ENCODE peak calls at places on chromosomes 1 and 21, in four cellular contexts. L is neuronal stem cell, J is H9, E is H1. X is an unnamed sample.

GRCh38 chr1:51093566-51093965 is 8.5 kb upstream of the C1orf185 start:
- DNase-seq in L (no peak), J (no peak), E (no peak), X (no peak)

GRCh38 chr1:17952506-17952905 is 155.1 kb upstream of the IGSF21 start:
- DNase-seq in L (no peak), J (no peak), E (no peak), X (no peak)

GRCh38 chr1:59360170-59360569 is 63.3 kb downstream of the FGGY start:
- DNase-seq in L (no peak), J (no peak), E (no peak), X (peak)

GRCh38 chr21:33199516-33200217 is 30.1 kb upstream of the IFNAR2 start:
- DNase-seq in L (peak), J (peak), E (no peak), X (peak)

GRCh38 chr21:21163904-21164303 is 165.7 kb downstream of the NCAM2 start:
- DNase-seq in L (peak), J (no peak), E (no peak), X (peak)

GRCh38 chr1:221478050-221478949 is 263.6 kb downstream of the DUSP10 start:
- DNase-seq in L (peak), J (peak), E (peak), X (peak)

GRCh38 chr21:18218331-18218730 is 26.3 kb upstream of the CHODL start:
- DNase-seq in L (no peak), J (no peak), E (no peak), X (no peak)

GRCh38 chr1:150150511-150151021 is 850 bp downstream of the PLEKHO1 start:
- DNase-seq in L (no peak), J (no peak), E (no peak), X (peak)

GRCh38 chr1:19799233-19799876 is 361 bp downstream of the TMCO4 start:
- DNase-seq in L (no peak), J (no peak), E (no peak), X (peak)

GRCh38 chr1:69221492-69221990 is 346.2 kb upstream of the LRRC7 start:
- DNase-seq in L (no peak), J (no peak), E (no peak), X (no peak)

GRCh38 chr21:34835526-34835925 is 166.7 kb downstream of the CLIC6 start:
- DNase-seq in L (no peak), J (peak), E (no peak), X (peak)

GRCh38 chr21:21187579-21187978 is 189.4 kb downstream of the NCAM2 start:
- DNase-seq in L (no peak), J (no peak), E (no peak), X (no peak)

GRCh38 chr21:39640754-39641153 is 28.0 kb downstream of the B3GALT5 start:
- DNase-seq in L (no peak), J (peak), E (no peak), X (no peak)

GRCh38 chr1:67642694-67643093 is 42.3 kb upstream of the GADD45A start:
- DNase-seq in L (peak), J (no peak), E (no peak), X (no peak)

GRCh38 chr1:205003358-205004145 is 39.5 kb upstream of the CNTN2 start:
- DNase-seq in L (no peak), J (peak), E (no peak), X (no peak)

GRCh38 chr21:35149698-35150097 is 100.6 kb upstream of the RUNX1 start:
- DNase-seq in L (no peak), J (no peak), E (no peak), X (peak)

GRCh38 chr1:171803461-171804022 is 22.1 kb downstream of the METTL13 start:
- DNase-seq in L (no peak), J (no peak), E (no peak), X (no peak)

GRCh38 chr1:5911871-5912271 is 80.4 kb downstream of the NPHP4 start:
- DNase-seq in L (no peak), J (peak), E (no peak), X (no peak)

GRCh38 chr1:66350001-66350547 is 183.9 kb upstream of the SGIP1 start:
- DNase-seq in L (no peak), J (no peak), E (no peak), X (no peak)

GRCh38 chr1:164707868-164708331 is 148.9 kb downstream of the PBX1 start:
- DNase-seq in L (no peak), J (no peak), E (no peak), X (peak)

GRCh38 chr1:117208580-117208979 is 2.1 kb downstream of the VTCN1 start:
- DNase-seq in L (no peak), J (no peak), E (no peak), X (no peak)

GRCh38 chr1:215776336-215776735 is 209.2 kb downstream of the KCTD3 start:
- DNase-seq in L (no peak), J (no peak), E (no peak), X (no peak)

GRCh38 chr1:244159646-244160045 is 108.6 kb downstream of the ZBTB18 start:
- DNase-seq in L (no peak), J (no peak), E (no peak), X (no peak)

GRCh38 chr1:226692067-226692792 is 46.9 kb downstream of the ITPKB start:
- DNase-seq in L (no peak), J (no peak), E (no peak), X (peak)

GRCh38 chr1:243568793-243569192 is 281.2 kb downstream of the AKT3 start:
- DNase-seq in L (no peak), J (no peak), E (no peak), X (peak)

GRCh38 chr1:38834221-38834782 is 25.3 kb downstream of the RRAGC start:
- DNase-seq in L (no peak), J (no peak), E (no peak), X (no peak)

GRCh38 chr1:24417681-24418080 is 2.1 kb downstream of the NIPAL3 start:
- DNase-seq in L (no peak), J (no peak), E (no peak), X (peak)

GRCh38 chr1:24414884-24415333 is 693 bp upstream of the NIPAL3 start:
- DNase-seq in L (no peak), J (no peak), E (no peak), X (peak)

GRCh38 chr1:24415910-24416665 is 486 bp downstream of the NIPAL3 start:
- DNase-seq in L (no peak), J (no peak), E (no peak), X (peak)

GRCh38 chr1:24415334-24415909 is at the start of gene NIPAL3:
- DNase-seq in L (peak), J (peak), E (peak), X (peak)

GRCh38 chr1:24416666-24417391 is 1.2 kb downstream of the NIPAL3 start:
- DNase-seq in L (no peak), J (no peak), E (no peak), X (peak)
- H2AK5ac ChIP-seq in L (no peak), J (no peak), E (no peak), X (no peak)

DNA sequence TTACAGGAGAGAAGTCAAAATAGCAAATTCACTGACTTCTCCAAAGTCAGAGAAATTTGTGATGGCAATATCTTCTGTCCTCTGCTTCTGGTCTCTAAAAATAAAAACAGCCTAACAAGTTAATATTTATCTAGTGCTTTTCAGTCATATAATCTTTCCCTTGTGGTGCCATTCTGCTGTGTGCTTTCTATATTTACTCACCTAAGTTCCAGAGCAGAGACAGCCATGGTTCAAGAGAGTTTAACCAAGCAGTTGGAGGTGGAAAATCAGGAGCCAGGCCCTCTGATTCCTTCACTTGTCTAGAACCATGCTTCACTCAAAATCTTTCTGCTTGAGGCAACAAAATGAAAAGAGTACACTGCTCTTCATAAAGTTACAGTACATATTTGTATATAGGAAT is 39.3 kb downstream of the BRINP2 start:
- DNase-seq in L (no peak), J (no peak), E (no peak), X (peak)
- H3K4ac ChIP-seq in L (no peak), J (no peak), E (no peak), X (no peak)

DNA sequence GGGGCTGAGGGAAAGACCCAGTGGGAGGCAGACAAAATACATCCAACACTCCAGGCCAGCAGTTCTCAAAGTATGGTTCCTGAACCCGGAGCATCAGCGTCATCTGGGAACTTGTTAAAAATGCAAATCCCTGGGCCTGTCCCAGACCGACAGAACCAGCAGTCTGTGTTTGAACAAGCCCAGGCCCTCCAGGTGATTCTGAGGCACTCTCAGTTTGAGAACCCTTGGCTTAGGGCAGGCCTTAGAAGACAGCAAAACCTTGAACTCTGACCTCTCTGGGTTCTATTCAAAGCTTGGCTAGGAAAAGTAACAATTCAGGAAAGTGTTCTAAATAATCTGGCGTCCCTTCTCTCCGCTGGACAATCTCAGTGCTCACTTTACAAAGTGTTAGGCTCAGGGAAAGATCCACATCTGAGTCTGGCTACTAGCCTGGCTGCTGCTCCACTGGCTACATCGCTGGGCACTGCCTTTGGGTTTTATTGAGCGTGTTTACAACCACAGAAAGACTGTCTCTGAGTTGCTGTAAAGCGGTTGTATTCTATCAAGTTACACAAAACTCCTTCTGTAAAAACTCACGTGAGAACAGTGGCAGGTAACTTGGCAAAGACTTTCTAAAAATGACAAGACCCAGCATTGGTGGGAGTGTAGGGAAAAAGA is 166.1 kb downstream of the HIVEP3 start:
- DNase-seq in L (no peak), J (no peak), E (no peak), X (no peak)
- H2BK12ac ChIP-seq in L (no peak), J (no peak), E (no peak), X (no peak)

DNA sequence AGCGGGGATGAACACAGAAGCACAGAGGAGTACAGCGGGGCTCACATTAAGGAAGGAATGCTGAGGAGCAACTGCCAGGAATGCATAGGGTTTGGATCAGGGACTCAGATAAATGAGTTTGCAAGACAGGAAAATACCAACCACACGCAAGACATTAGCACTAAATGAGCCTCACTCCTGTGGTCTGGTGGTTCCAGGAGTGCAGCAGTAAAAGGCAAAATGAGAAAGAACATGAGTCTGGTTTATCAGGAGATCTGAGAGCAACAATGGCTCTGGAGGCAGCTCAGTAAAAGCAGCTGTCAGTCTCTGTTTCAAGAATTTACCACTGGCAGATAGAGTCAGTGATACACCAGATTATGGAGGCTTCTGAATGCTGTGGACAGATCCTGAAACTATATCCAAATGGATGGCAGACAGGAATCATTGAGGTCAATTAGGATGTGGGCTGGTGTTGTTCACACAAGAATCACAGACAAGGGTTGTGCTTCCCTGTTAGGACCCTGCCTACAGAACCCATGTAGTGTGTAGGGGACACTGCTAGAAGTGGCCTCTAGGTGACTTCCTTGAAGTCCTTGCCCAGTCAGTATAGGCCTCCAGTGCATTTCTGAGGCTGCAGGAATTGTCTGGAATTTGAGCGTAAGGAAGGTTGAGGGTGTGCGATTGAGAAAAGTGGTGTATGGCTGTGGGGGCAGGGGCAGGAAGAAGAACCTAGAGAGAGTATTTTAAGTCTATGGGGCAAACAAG is 50.3 kb downstream of the CASQ2 start:
- DNase-seq in L (no peak), J (no peak), E (no peak), X (no peak)
- H2AK5ac ChIP-seq in L (no peak), J (no peak), E (no peak), X (no peak)

DNA sequence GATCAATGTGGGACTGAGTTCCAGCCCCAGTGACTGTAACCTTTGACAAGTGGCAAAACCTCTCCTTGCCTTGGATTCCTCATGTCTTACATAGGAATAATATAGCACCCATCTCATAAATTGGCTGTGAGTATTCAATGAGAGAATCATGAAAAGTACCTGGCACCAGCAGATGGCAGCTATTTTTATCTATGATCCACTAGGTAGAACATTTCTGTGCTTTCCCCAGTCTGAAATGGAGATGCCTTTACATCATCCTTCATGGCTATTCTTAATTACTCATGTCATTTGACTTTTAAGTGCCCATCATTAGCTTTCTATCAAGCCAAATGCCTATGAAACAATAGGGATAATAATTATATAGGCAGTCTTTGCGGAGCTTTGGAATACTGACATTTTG is 130.1 kb downstream of the TGFB2 start:
- DNase-seq in L (no peak), J (no peak), E (no peak), X (no peak)
- H3K4ac ChIP-seq in L (no peak), J (no peak), E (no peak), X (no peak)

DNA sequence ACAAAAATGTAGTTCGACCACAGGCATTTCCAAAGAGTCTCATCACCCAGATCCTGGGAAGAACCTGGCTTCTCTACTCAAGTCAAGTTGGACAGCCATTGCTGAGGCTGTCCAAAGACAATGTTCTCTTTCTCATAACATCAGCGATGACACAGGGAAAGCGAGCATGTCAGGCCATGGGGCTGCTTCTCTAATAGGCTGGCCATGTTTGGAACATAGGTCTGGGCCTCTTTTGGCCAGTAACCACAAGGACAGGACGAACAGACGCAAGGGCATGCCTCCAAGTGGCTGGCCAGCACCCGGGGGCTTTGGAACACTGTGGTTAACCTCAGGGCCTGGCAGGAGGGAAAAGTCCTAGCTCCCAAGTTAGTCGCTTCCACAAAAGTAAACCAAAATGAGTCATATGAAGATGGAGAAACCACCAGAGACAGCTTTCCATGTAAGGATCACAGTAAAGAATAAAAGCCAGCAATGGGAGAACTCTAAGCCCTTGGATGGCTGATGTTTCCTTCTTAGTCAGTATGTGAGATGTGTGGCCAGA is 80.6 kb upstream of the SLC44A3 start:
- DNase-seq in L (no peak), J (no peak), E (no peak), X (peak)
- H2BK12ac ChIP-seq in L (no peak), J (no peak), E (no peak), X (no peak)

X was measured in mesenchymal stem cell.